ENCODE peak calls at places on chromosomes 4 and X, in ten cellular contexts. One of them, this sample, is unnamed. For H3K9me3, the result is how much of the 10 kb centered on the place peaks cover.

GRCh38 chrX:40172169-40172979 is 74.6 kb upstream of the BCOR start:
- DNase-seq in pancreas: peak
- DNase-seq in PC-3: peak
- DNase-seq in breast epithelium: peak
- DNase-seq in heart right ventricle: peak
- DNase-seq in aorta: peak
- DNase-seq in kidney: peak
- DNase-seq in CD8-positive, alpha-beta T cell: peak
- DNase-seq in astrocyte: peak
- DNase-seq in upper lobe of right lung: peak
- DNase-seq in this sample: no peak

GRCh38 chr4:87243426-87244053 is 23.1 kb upstream of the KLHL8 start:
- DNase-seq in upper lobe of right lung: no peak
- DNase-seq in breast epithelium: no peak
- DNase-seq in CD8-positive, alpha-beta T cell: no peak
- DNase-seq in pancreas: no peak
- DNase-seq in astrocyte: no peak
- DNase-seq in aorta: no peak
- DNase-seq in kidney: no peak
- DNase-seq in PC-3: no peak
- DNase-seq in heart right ventricle: no peak
- DNase-seq in this sample: no peak

GRCh38 chr4:186144596-186145569 is 40.4 kb downstream of the FAM149A start:
- DNase-seq in breast epithelium: no peak
- DNase-seq in pancreas: peak
- DNase-seq in kidney: peak
- DNase-seq in aorta: peak
- DNase-seq in PC-3: peak
- DNase-seq in CD8-positive, alpha-beta T cell: no peak
- DNase-seq in astrocyte: peak
- DNase-seq in heart right ventricle: peak
- DNase-seq in upper lobe of right lung: peak
- DNase-seq in this sample: no peak

GRCh38 chrX:110359273-110359672 is 625 bp downstream of the RTL9 start:
- DNase-seq in breast epithelium: no peak
- DNase-seq in kidney: no peak
- DNase-seq in aorta: no peak
- DNase-seq in upper lobe of right lung: no peak
- DNase-seq in CD8-positive, alpha-beta T cell: no peak
- DNase-seq in astrocyte: no peak
- DNase-seq in heart right ventricle: no peak
- DNase-seq in PC-3: no peak
- DNase-seq in pancreas: no peak
- DNase-seq in this sample: no peak

GRCh38 chrX:101348452-101349222 is at the start of gene TIMM8A:
- DNase-seq in breast epithelium: peak
- DNase-seq in pancreas: peak
- DNase-seq in aorta: peak
- DNase-seq in PC-3: peak
- DNase-seq in upper lobe of right lung: peak
- DNase-seq in astrocyte: peak
- DNase-seq in kidney: peak
- DNase-seq in heart right ventricle: peak
- DNase-seq in CD8-positive, alpha-beta T cell: peak
- DNase-seq in this sample: peak

GRCh38 chr4:94595880-94596483 is 144.2 kb downstream of the PDLIM5 start:
- DNase-seq in PC-3: peak
- DNase-seq in breast epithelium: no peak
- DNase-seq in heart right ventricle: no peak
- DNase-seq in astrocyte: peak
- DNase-seq in aorta: no peak
- DNase-seq in upper lobe of right lung: no peak
- DNase-seq in CD8-positive, alpha-beta T cell: no peak
- DNase-seq in kidney: no peak
- DNase-seq in pancreas: no peak
- DNase-seq in this sample: no peak

GRCh38 chr4:83890231-83890630 is 354.3 kb downstream of the GPAT3 start:
- DNase-seq in CD8-positive, alpha-beta T cell: no peak
- DNase-seq in breast epithelium: no peak
- DNase-seq in heart right ventricle: no peak
- DNase-seq in PC-3: peak
- DNase-seq in upper lobe of right lung: no peak
- DNase-seq in astrocyte: peak
- DNase-seq in aorta: no peak
- DNase-seq in pancreas: no peak
- DNase-seq in kidney: no peak
- DNase-seq in this sample: no peak

GRCh38 chrX:18983711-18984380 is at the start of gene PHKA2:
- DNase-seq in PC-3: peak
- DNase-seq in CD8-positive, alpha-beta T cell: no peak
- DNase-seq in astrocyte: peak
- DNase-seq in kidney: peak
- DNase-seq in aorta: peak
- DNase-seq in breast epithelium: peak
- DNase-seq in pancreas: peak
- DNase-seq in heart right ventricle: peak
- DNase-seq in upper lobe of right lung: peak
- DNase-seq in this sample: no peak

GRCh38 chr4:169071781-169072180 is 61.7 kb upstream of the CBR4 start:
- DNase-seq in kidney: no peak
- DNase-seq in breast epithelium: no peak
- DNase-seq in heart right ventricle: no peak
- DNase-seq in CD8-positive, alpha-beta T cell: no peak
- DNase-seq in upper lobe of right lung: no peak
- DNase-seq in astrocyte: peak
- DNase-seq in aorta: no peak
- DNase-seq in PC-3: no peak
- DNase-seq in pancreas: no peak
- DNase-seq in this sample: no peak

GRCh38 chr4:106522839-106523238 is 154.3 kb upstream of the GIMD1 start:
- DNase-seq in PC-3: peak
- DNase-seq in aorta: no peak
- DNase-seq in kidney: no peak
- DNase-seq in pancreas: no peak
- DNase-seq in heart right ventricle: no peak
- DNase-seq in breast epithelium: no peak
- DNase-seq in astrocyte: no peak
- DNase-seq in upper lobe of right lung: no peak
- DNase-seq in CD8-positive, alpha-beta T cell: no peak
- DNase-seq in this sample: no peak

GRCh38 chr4:148793221-148793620 is 351.0 kb upstream of the NR3C2 start:
- DNase-seq in heart right ventricle: no peak
- DNase-seq in breast epithelium: no peak
- DNase-seq in astrocyte: peak
- DNase-seq in upper lobe of right lung: no peak
- DNase-seq in pancreas: no peak
- DNase-seq in kidney: no peak
- DNase-seq in CD8-positive, alpha-beta T cell: no peak
- DNase-seq in aorta: no peak
- DNase-seq in PC-3: no peak
- DNase-seq in this sample: no peak

GRCh38 chr4:19945979-19946380 is 305.7 kb upstream of the SLIT2 start:
- DNase-seq in breast epithelium: no peak
- DNase-seq in CD8-positive, alpha-beta T cell: no peak
- DNase-seq in kidney: no peak
- DNase-seq in aorta: no peak
- DNase-seq in PC-3: peak
- DNase-seq in heart right ventricle: no peak
- DNase-seq in upper lobe of right lung: no peak
- DNase-seq in astrocyte: peak
- DNase-seq in pancreas: no peak
- DNase-seq in this sample: no peak

GRCh38 chrX:107716816-107717700 is 58.5 kb downstream of the TSC22D3 start:
- DNase-seq in kidney: peak
- DNase-seq in PC-3: peak
- DNase-seq in heart right ventricle: peak
- DNase-seq in pancreas: peak
- DNase-seq in CD8-positive, alpha-beta T cell: peak
- DNase-seq in astrocyte: peak
- DNase-seq in aorta: peak
- DNase-seq in upper lobe of right lung: peak
- DNase-seq in breast epithelium: peak
- DNase-seq in this sample: peak

DNA sequence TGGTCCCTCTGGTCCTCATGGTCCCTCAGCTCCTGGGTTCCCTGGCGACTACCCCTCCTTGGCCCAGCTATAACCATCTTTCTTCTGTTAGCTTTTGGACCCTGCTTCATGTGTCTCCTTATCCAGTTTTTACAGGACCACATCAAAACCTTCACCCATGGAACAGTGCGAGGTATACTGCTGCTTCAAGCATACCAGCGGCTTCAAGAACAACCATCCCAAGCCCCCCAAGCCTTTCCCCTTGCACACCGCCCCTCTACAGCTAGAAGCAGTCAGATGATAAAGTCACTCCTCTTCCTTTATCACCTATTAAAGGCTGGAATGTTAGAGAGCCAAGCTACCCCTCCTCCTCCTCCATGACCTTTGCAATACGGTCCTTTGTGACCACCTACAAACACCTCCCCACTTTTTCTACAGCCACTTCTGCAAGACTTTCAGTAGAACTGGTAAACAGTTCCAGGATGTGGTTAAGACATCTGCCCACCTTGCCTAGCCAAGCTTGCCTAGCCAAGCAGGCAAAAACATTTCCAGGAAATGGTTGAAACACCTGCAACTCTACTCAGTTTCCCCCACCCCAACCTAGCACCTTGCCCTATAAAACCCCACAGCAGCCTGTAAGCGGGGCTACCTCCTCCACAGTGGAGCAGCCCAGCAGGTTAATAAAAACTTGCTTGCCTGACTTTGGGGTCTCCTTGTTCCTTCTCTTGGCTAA is 125.7 kb downstream of the ZC4H2 start:
- DNase-seq in heart right ventricle: no peak
- DNase-seq in astrocyte: no peak
- DNase-seq in pancreas: no peak
- DNase-seq in PC-3: no peak
- DNase-seq in upper lobe of right lung: no peak
- DNase-seq in CD8-positive, alpha-beta T cell: peak
- DNase-seq in aorta: no peak
- DNase-seq in kidney: no peak
- DNase-seq in breast epithelium: no peak
- DNase-seq in this sample: no peak
- H3K9me3 ChIP-seq in heart right ventricle: under half
- H3K9me3 ChIP-seq in astrocyte: under half
- H3K9me3 ChIP-seq in pancreas: under half
- H3K9me3 ChIP-seq in PC-3: under half
- H3K9me3 ChIP-seq in upper lobe of right lung: under half
- H3K9me3 ChIP-seq in CD8-positive, alpha-beta T cell: under half
- H3K9me3 ChIP-seq in aorta: under half
- H3K9me3 ChIP-seq in kidney: under half
- H3K9me3 ChIP-seq in breast epithelium: under half
- H3K9me3 ChIP-seq in this sample: under half

DNA sequence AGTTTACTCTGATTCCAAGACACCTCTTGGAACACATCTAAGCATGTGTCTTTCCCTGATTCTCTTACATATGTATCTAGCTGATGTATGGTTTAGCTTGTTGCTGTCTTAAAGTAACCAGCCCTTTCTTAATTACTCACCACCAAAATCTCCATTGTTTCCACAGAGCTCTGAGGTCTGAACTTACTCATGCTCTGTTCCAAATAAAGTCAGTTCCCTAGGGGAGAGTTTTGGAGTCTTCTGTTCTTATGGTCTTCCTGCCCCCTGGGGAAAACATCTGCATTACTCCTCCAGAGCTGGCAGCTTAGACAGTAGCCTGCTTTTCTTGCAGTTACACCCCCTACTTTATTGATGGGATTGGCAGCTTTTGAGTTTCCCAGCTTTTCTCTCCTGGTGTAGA is 125.8 kb downstream of the EDA start:
- DNase-seq in heart right ventricle: peak
- DNase-seq in aorta: no peak
- DNase-seq in kidney: no peak
- DNase-seq in astrocyte: no peak
- DNase-seq in CD8-positive, alpha-beta T cell: no peak
- DNase-seq in pancreas: no peak
- DNase-seq in upper lobe of right lung: no peak
- DNase-seq in breast epithelium: no peak
- DNase-seq in PC-3: no peak
- DNase-seq in this sample: no peak
- H3K9me3 ChIP-seq in heart right ventricle: under half
- H3K9me3 ChIP-seq in aorta: under half
- H3K9me3 ChIP-seq in kidney: under half
- H3K9me3 ChIP-seq in astrocyte: under half
- H3K9me3 ChIP-seq in CD8-positive, alpha-beta T cell: under half
- H3K9me3 ChIP-seq in pancreas: under half
- H3K9me3 ChIP-seq in upper lobe of right lung: under half
- H3K9me3 ChIP-seq in breast epithelium: under half
- H3K9me3 ChIP-seq in PC-3: under half
- H3K9me3 ChIP-seq in this sample: under half

DNA sequence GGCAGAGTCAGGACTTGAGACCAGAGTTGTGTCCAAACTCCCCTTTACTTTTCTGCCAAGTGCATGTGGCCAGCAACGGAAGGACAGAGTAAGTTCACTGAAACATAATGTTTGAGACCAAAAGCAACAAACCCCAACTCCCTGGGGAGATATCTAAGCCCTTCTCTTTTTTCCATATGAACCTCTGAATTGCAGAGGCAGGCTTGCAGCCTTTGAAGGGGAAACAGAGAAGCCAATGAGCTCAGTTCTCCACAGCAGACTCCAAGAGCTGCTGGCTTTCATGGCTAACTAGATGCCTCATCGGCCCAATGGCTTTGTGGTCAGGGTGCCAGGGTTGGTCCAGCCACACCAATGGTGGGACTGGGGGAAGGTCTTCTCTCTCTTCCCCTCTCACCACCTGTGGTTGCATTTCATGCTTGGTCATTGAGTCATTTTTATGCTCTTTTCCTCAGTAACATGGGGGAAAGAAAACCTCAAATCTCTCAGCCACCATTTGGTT is 34.0 kb downstream of the STARD8 start:
- DNase-seq in pancreas: no peak
- DNase-seq in CD8-positive, alpha-beta T cell: no peak
- DNase-seq in PC-3: no peak
- DNase-seq in aorta: no peak
- DNase-seq in heart right ventricle: no peak
- DNase-seq in astrocyte: peak
- DNase-seq in upper lobe of right lung: no peak
- DNase-seq in kidney: no peak
- DNase-seq in breast epithelium: no peak
- DNase-seq in this sample: no peak
- H3K9me3 ChIP-seq in pancreas: under half
- H3K9me3 ChIP-seq in CD8-positive, alpha-beta T cell: under half
- H3K9me3 ChIP-seq in PC-3: under half
- H3K9me3 ChIP-seq in aorta: under half
- H3K9me3 ChIP-seq in heart right ventricle: under half
- H3K9me3 ChIP-seq in astrocyte: under half
- H3K9me3 ChIP-seq in upper lobe of right lung: under half
- H3K9me3 ChIP-seq in kidney: under half
- H3K9me3 ChIP-seq in breast epithelium: under half
- H3K9me3 ChIP-seq in this sample: under half

DNA sequence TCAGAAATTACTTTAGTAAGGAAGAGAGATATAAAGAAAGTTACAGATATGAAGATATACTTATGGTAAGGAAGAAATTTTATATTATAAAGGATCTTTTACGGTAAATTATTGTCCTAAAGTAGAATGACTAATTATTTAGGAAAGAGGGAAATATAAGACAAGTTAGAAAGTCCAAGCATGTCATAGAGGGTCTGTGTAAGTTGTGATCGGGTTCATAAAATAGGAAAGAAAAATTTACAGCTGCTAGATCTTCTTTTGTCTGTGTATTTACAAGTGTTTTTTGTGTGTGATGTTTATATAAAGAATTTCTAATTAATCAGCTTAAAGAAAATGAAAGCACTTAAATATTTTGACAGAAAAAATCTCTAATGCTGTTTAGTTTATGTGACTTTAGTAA is 1054.9 kb upstream of the DIAPH2 start:
- DNase-seq in breast epithelium: no peak
- DNase-seq in pancreas: no peak
- DNase-seq in astrocyte: no peak
- DNase-seq in aorta: no peak
- DNase-seq in kidney: no peak
- DNase-seq in CD8-positive, alpha-beta T cell: no peak
- DNase-seq in heart right ventricle: no peak
- DNase-seq in upper lobe of right lung: no peak
- DNase-seq in PC-3: no peak
- DNase-seq in this sample: no peak
- H3K9me3 ChIP-seq in breast epithelium: under half
- H3K9me3 ChIP-seq in pancreas: under half
- H3K9me3 ChIP-seq in astrocyte: under half
- H3K9me3 ChIP-seq in aorta: under half
- H3K9me3 ChIP-seq in kidney: under half
- H3K9me3 ChIP-seq in CD8-positive, alpha-beta T cell: under half
- H3K9me3 ChIP-seq in heart right ventricle: under half
- H3K9me3 ChIP-seq in upper lobe of right lung: under half
- H3K9me3 ChIP-seq in PC-3: under half
- H3K9me3 ChIP-seq in this sample: under half

This sample was measured in T-helper 17 cell.